ENCODE peak calls at places on chromosome 15, in six cellular contexts. D is MCF 10A; U is GM13976; G is activated CD4-positive, alpha-beta T cell treated with anti-CD3 and anti-CD28 coated beads, Interleukin-2, amount 50 U/mL, for 24 hours; R is stimulated activated CD4-positive, alpha-beta T cell treated with anti-CD3 and anti-CD28 coated beads, Interleukin-12 subunit alpha, Interleukin-12 subunit beta, amount 100 ng/mL, for 4 hours; E is right cardiac atrium. T is an unnamed sample.

GRCh38 chr15:40768492-40769309 is 1.1 kb upstream of the C15orf62 start:
- DNase-seq in E (peak), R (no peak), G (no peak), D (no peak), U (peak), T (no peak)

GRCh38 chr15:78055923-78056713 is 21.4 kb downstream of the TBC1D2B start:
- DNase-seq in G (no peak), R (no peak), D (peak), E (no peak), U (no peak), T (peak)

GRCh38 chr15:47485419-47485818 is 231.9 kb upstream of the SEMA6D start:
- DNase-seq in U (no peak), D (no peak), R (no peak), E (no peak), G (no peak), T (no peak)

GRCh38 chr15:58597943-58598828 is 151.3 kb downstream of the ADAM10 start:
- DNase-seq in R (no peak), D (no peak), U (no peak), G (no peak), E (no peak), T (no peak)

GRCh38 chr15:60713096-60714084 is 234.4 kb upstream of the ICE2 start:
- DNase-seq in U (no peak), E (peak), D (peak), G (no peak), R (no peak), T (no peak)

GRCh38 chr15:61038387-61038786 is 190.7 kb downstream of the RORA start:
- DNase-seq in D (peak), R (no peak), E (no peak), U (no peak), G (no peak), T (no peak)

GRCh38 chr15:29037997-29038700 is 152.4 kb downstream of the APBA2 start:
- DNase-seq in G (no peak), U (no peak), E (no peak), R (no peak), D (no peak), T (no peak)

GRCh38 chr15:66072616-66073361 is 180.8 kb downstream of the MEGF11 start:
- DNase-seq in G (no peak), R (no peak), D (peak), E (no peak), U (no peak), T (no peak)

GRCh38 chr15:68400066-68400456 is 31.9 kb downstream of the ITGA11 start:
- DNase-seq in D (no peak), G (no peak), R (no peak), U (no peak), E (no peak), T (no peak)

GRCh38 chr15:62922514-62922913 is 120.0 kb upstream of the TPM1 start:
- DNase-seq in E (no peak), G (no peak), R (no peak), D (no peak), U (no peak), T (no peak)

GRCh38 chr15:90603893-90604292 is 74.2 kb downstream of the CRTC3 start:
- DNase-seq in E (peak), D (peak), G (no peak), R (peak), U (no peak), T (no peak)

GRCh38 chr15:40445411-40446055 is 4.8 kb downstream of the BAHD1 start:
- DNase-seq in U (no peak), R (no peak), E (no peak), D (peak), G (no peak), T (no peak)

GRCh38 chr15:40151499-40151898 is 9.4 kb upstream of the BUB1B start:
- DNase-seq in U (no peak), E (no peak), D (no peak), R (no peak), G (no peak), T (no peak)

GRCh38 chr15:41961014-41961518 is 11.3 kb downstream of the EHD4 start:
- DNase-seq in D (no peak), R (no peak), E (no peak), G (no peak), U (no peak), T (no peak)

GRCh38 chr15:65207280-65207679 is 4.0 kb downstream of the CILP start:
- DNase-seq in D (no peak), R (no peak), G (no peak), E (no peak), U (no peak), T (no peak)

GRCh38 chr15:84685304-84685703 is 27.3 kb upstream of the NMB start:
- DNase-seq in U (no peak), R (no peak), D (peak), G (no peak), E (peak), T (no peak)

GRCh38 chr15:25864966-25865365 is 1.8 kb upstream of the ATP10A start:
- DNase-seq in G (no peak), U (no peak), E (no peak), R (no peak), D (no peak), T (no peak)

GRCh38 chr15:70853270-70853854 is 595 bp downstream of the LARP6 start:
- DNase-seq in E (peak), U (no peak), G (no peak), R (no peak), D (peak), T (peak)

GRCh38 chr15:42456971-42457370 is 34.0 kb downstream of the ZNF106 start:
- DNase-seq in R (no peak), U (no peak), D (no peak), E (no peak), G (no peak), T (no peak)

GRCh38 chr15:76340802-76341365 is 4.3 kb downstream of the ISL2 start:
- DNase-seq in D (no peak), U (peak), R (peak), G (peak), E (no peak), T (peak)

GRCh38 chr15:98978153-98978552 is 29.4 kb downstream of the PGPEP1L start:
- DNase-seq in U (no peak), D (no peak), R (no peak), E (no peak), G (no peak), T (no peak)

GRCh38 chr15:83695246-83695645 is 41.3 kb downstream of the ADAMTSL3 start:
- DNase-seq in D (peak), R (no peak), U (no peak), E (no peak), G (no peak), T (no peak)

GRCh38 chr15:62071711-62072308 is 5.0 kb downstream of the C2CD4A start:
- DNase-seq in E (no peak), R (no peak), D (peak), U (peak), G (no peak), T (peak)

GRCh38 chr15:68528891-68529290 is 49.9 kb upstream of the CORO2B start:
- DNase-seq in U (no peak), D (no peak), E (no peak), R (no peak), G (no peak), T (no peak)

GRCh38 chr15:28058082-28058481 is 41.0 kb downstream of the OCA2 start:
- DNase-seq in E (no peak), U (no peak), D (no peak), G (no peak), R (no peak), T (no peak)

GRCh38 chr15:70424937-70425411 is 327.3 kb upstream of the TLE3 start:
- DNase-seq in U (no peak), R (no peak), D (no peak), G (no peak), E (no peak), T (no peak)

GRCh38 chr15:52103217-52104207 is 9.1 kb downstream of the BCL2L10 start:
- DNase-seq in R (no peak), D (peak), G (no peak), E (peak), U (peak), T (no peak)

GRCh38 chr15:74723754-74724334 is 1.5 kb downstream of the CYP1A1 start:
- DNase-seq in E (no peak), R (no peak), U (peak), G (no peak), D (peak), T (peak)

GRCh38 chr15:34109775-34110663 is 8.1 kb downstream of the PGBD4 start:
- DNase-seq in E (no peak), D (peak), U (peak), R (no peak), G (no peak), T (peak)

GRCh38 chr15:77181305-77182074 is 110.6 kb upstream of the TSPAN3 start:
- DNase-seq in D (no peak), E (no peak), G (no peak), U (peak), R (no peak), T (no peak)

GRCh38 chr15:69328739-69329138 is 30.0 kb downstream of the PAQR5 start:
- DNase-seq in U (no peak), R (no peak), E (no peak), D (no peak), G (no peak), T (no peak)

T was measured in neural progenitor cell.